ENCODE peak calls at places on chromosomes 11 and 22, in ten cellular contexts. X is uterus; Y is heart left ventricle; H is CD8-positive, alpha-beta T cell; N is mucosa of descending colon; G is ovary; D is IMR-90; I is cardiac fibroblast; M is right lobe of liver; R is HFF-Myc. E is an unnamed sample.

GRCh38 chr11:121513807-121514206 is 61.0 kb upstream of the SORL1-AS1 start:
- DNase-seq in I (no peak), N (no peak), Y (no peak), H (no peak), X (no peak), G (no peak), R (no peak), D (no peak), M (no peak), E (no peak)

GRCh38 chr11:105357764-105358163 is 218.2 kb upstream of the CARD18 start:
- DNase-seq in D (peak; percentile 75), I (peak; percentile 32), M (no peak), H (no peak), X (no peak), N (peak; percentile 8), G (no peak), R (no peak), Y (no peak), E (no peak)

GRCh38 chr11:55357560-55358184 is 10.1 kb upstream of the OR4A15 start:
- DNase-seq in M (no peak), N (no peak), R (no peak), X (no peak), H (no peak), G (no peak), I (no peak), Y (no peak), D (no peak), E (no peak)

GRCh38 chr22:35315855-35316745 is 16.4 kb downstream of the TOM1 start:
- DNase-seq in M (no peak), G (peak; percentile 29), Y (peak; percentile 70), N (no peak), X (peak; percentile 9), H (no peak), D (no peak), I (no peak), R (no peak), E (no peak)

GRCh38 chr11:44859528-44859925 is 91.2 kb downstream of the TP53I11 start:
- DNase-seq in X (no peak), H (no peak), N (no peak), D (no peak), I (no peak), R (no peak), G (no peak), M (no peak), Y (no peak), E (no peak)

GRCh38 chr22:31575190-31575589 is 78.9 kb downstream of the SFI1 start:
- DNase-seq in H (no peak), N (no peak), M (no peak), G (peak; percentile 39), R (no peak), X (peak; percentile 21), D (no peak), I (no peak), Y (no peak), E (no peak)

GRCh38 chr11:107830915-107831540 is 27.6 kb downstream of the SLC35F2 start:
- DNase-seq in Y (no peak), I (no peak), M (no peak), D (no peak), N (no peak), X (no peak), G (no peak), R (no peak), H (no peak), E (no peak)

GRCh38 chr22:21443735-21444421 is 23.3 kb upstream of the TMEM191C start:
- DNase-seq in M (peak; percentile 11), X (no peak), H (no peak), R (no peak), I (no peak), Y (peak; percentile 16), D (no peak), N (no peak), G (peak; percentile 33), E (no peak)

GRCh38 chr22:24026056-24026455 is 15.0 kb downstream of the CABIN1 start:
- DNase-seq in X (no peak), Y (no peak), I (no peak), H (no peak), G (no peak), R (no peak), N (no peak), M (no peak), D (no peak), E (no peak)

GRCh38 chr11:10659339-10660216 is 34.0 kb downstream of the IRAG1 start:
- DNase-seq in G (peak; percentile 58), M (no peak), N (no peak), X (peak; percentile 68), H (no peak), D (peak; percentile 95), R (peak; percentile 78), I (peak; percentile 94), Y (no peak), E (peak; percentile 89)

GRCh38 chr11:76131585-76131984 is 74.7 kb downstream of the WNT11 start:
- DNase-seq in G (no peak), M (no peak), N (no peak), Y (peak; percentile 41), X (no peak), H (no peak), R (no peak), D (no peak), I (no peak), E (no peak)

GRCh38 chr22:29345932-29346331 is 30.4 kb upstream of the RASL10A start:
- DNase-seq in G (no peak), H (no peak), D (peak; percentile 4), R (no peak), N (no peak), M (no peak), Y (no peak), X (no peak), I (no peak), E (no peak)

GRCh38 chr22:29351891-29352290 is 36.4 kb upstream of the RASL10A start:
- DNase-seq in G (no peak), I (peak; percentile 31), R (no peak), D (no peak), Y (no peak), X (no peak), M (no peak), H (no peak), N (no peak), E (no peak)

GRCh38 chr22:29346659-29347058 is 31.2 kb upstream of the RASL10A start:
- DNase-seq in H (no peak), R (no peak), D (no peak), M (no peak), Y (no peak), N (no peak), I (no peak), X (no peak), G (no peak), E (no peak)

GRCh38 chr22:29351042-29351441 is 35.5 kb upstream of the RASL10A start:
- DNase-seq in R (no peak), M (no peak), N (peak; percentile 33), H (no peak), Y (no peak), X (no peak), I (no peak), G (no peak), D (no peak), E (no peak)

DNA sequence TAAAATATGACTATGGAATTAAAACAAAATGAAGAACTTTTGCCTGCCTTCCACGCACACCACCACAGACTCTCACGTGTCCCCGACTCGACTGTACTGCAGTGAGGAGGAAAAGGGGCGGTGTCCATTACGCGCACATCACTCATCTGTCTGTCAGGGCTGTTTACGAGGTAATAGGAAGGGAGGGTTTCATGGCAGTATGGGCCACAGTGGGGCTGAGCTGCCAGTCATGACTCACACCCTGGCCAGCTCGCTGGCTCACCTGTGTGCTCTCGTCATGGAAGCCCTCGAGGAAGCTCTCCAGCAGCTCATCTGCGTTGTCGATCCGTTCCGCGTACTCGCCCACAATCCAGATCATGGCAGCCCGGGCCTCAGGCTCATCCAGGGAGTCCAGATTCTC is 33.5 kb upstream of the RASL10A start:
- DNase-seq in D (no peak), H (no peak), N (no peak), X (no peak), G (no peak), I (no peak), Y (no peak), R (no peak), M (no peak), E (no peak)
- H3K4me3 ChIP-seq in D (no peak overlapping the region), H (no peak overlapping the region), N (no peak overlapping the region), X (no peak overlapping the region), G (no peak overlapping the region), I (no peak overlapping the region), Y (no peak overlapping the region), R (no peak overlapping the region), M (no peak overlapping the region), E (no peak overlapping the region)

GRCh38 chr11:37926772-37927171 is 1328.7 kb upstream of the RAG2 start:
- DNase-seq in R (no peak), M (no peak), Y (no peak), G (no peak), N (no peak), H (no peak), X (no peak), I (no peak), D (no peak), E (no peak)

GRCh38 chr11:37929100-37929649 is 1331.1 kb upstream of the RAG2 start:
- DNase-seq in I (no peak), H (no peak), Y (no peak), D (no peak), X (no peak), R (no peak), N (no peak), M (no peak), G (no peak), E (no peak)
- TF ChIP-seq CTCF in I (no peak), H (no peak), Y (no peak), D (no peak), X (no peak), R (no peak), N (no peak), M (no peak), G (no peak), E (no peak)

DNA sequence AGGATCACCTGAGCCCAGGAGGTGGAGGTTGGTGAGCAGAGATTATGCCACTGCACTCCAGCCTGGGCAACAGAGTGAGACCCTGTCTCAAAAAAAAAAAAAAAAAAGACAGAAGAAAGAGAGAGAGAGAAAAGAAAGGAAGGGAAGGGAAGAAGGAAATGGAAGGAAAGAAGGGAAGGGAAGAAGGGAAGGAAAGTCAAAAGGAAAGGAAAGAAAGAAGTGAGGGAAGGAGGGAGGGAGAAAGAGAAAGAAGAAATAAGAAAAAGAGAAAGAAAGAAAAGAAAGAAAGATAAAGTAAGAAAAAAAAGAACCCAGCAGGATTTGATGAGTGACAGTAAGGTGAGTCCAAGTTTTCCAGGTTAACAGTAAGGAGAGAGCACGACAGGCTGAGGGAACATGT is 19.6 kb downstream of the WBP2NL start:
- DNase-seq in Y (no peak), R (no peak), H (no peak), X (no peak), D (no peak), N (no peak), I (no peak), M (no peak), G (no peak), E (no peak)
- H3K4me3 ChIP-seq in Y (no peak overlapping the region), R (no peak overlapping the region), H (no peak overlapping the region), X (no peak overlapping the region), D (no peak overlapping the region), N (no peak overlapping the region), I (no peak overlapping the region), M (no peak overlapping the region), G (no peak overlapping the region), E (no peak overlapping the region)

DNA sequence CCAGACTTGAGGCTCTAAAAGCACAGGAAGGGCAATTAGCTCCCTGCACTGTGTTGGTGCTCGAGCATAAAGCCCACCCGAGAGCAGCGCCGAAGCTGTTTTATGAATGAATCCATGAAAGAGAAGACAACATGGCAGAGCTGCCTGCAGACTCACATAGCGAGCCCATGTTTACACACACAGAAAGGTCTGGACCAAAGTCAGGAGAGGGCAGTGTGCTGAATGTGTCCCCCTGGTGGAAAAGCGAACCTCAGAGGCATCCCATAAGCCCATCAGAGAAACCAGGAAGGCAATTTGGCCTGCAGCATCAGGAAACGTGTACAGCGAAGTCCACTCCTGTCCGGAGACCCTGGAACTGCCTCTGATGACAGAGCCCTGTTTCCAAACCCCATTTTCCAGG is 37.1 kb downstream of the CHRDL2 start:
- DNase-seq in H (no peak), I (no peak), M (no peak), D (peak; percentile 43), Y (no peak), X (no peak), G (no peak), R (no peak), N (no peak), E (no peak)
- TF ChIP-seq CTCF in H (no peak), I (peak; percentile 20), M (peak; percentile 11), D (peak; percentile 35), Y (no peak), X (no peak), G (no peak), R (peak; percentile 2), N (no peak), E (peak; percentile 83)